ENCODE peak calls at places on chromosomes 12 and 14, in ten cellular contexts. One of them, this sample, is unnamed.

GRCh38 chr14:105102361-105102760 is 37.1 kb upstream of the GPR132 start:
- DNase-seq in iris pigment epithelial cell: no peak
- DNase-seq in activated naive CD4-positive, alpha-beta T cell treated with anti-CD3 and anti-CD28 coated beads for 36 hours: no peak
- DNase-seq in head of caudate nucleus: no peak
- DNase-seq in stimulated activated CD4-positive, alpha-beta T cell treated with anti-CD3 and anti-CD28 coated beads, Interleukin-4, amount 100 ng/mL, for 48 hours: no peak
- DNase-seq in astrocyte of the cerebellum: no peak
- DNase-seq in body of pancreas: no peak
- DNase-seq in EH: no peak
- DNase-seq in A549: no peak
- DNase-seq in GM03348: no peak
- DNase-seq in this sample: no peak

GRCh38 chr14:76228138-76228537 is 76.4 kb downstream of the GPATCH2L start:
- DNase-seq in iris pigment epithelial cell: no peak
- DNase-seq in activated naive CD4-positive, alpha-beta T cell treated with anti-CD3 and anti-CD28 coated beads for 36 hours: no peak
- DNase-seq in head of caudate nucleus: no peak
- DNase-seq in stimulated activated CD4-positive, alpha-beta T cell treated with anti-CD3 and anti-CD28 coated beads, Interleukin-4, amount 100 ng/mL, for 48 hours: no peak
- DNase-seq in astrocyte of the cerebellum: no peak
- DNase-seq in body of pancreas: no peak
- DNase-seq in EH: no peak
- DNase-seq in A549: no peak
- DNase-seq in GM03348: no peak
- DNase-seq in this sample: no peak

GRCh38 chr14:105470812-105471771 is 3.5 kb upstream of the CRIP2 start:
- DNase-seq in iris pigment epithelial cell: no peak
- DNase-seq in activated naive CD4-positive, alpha-beta T cell treated with anti-CD3 and anti-CD28 coated beads for 36 hours: no peak
- DNase-seq in head of caudate nucleus: peak
- DNase-seq in stimulated activated CD4-positive, alpha-beta T cell treated with anti-CD3 and anti-CD28 coated beads, Interleukin-4, amount 100 ng/mL, for 48 hours: no peak
- DNase-seq in astrocyte of the cerebellum: no peak
- DNase-seq in body of pancreas: no peak
- DNase-seq in EH: no peak
- DNase-seq in A549: no peak
- DNase-seq in GM03348: no peak
- DNase-seq in this sample: no peak

GRCh38 chr14:21029917-21030316 is at the start of gene TPPP2:
- DNase-seq in iris pigment epithelial cell: no peak
- DNase-seq in activated naive CD4-positive, alpha-beta T cell treated with anti-CD3 and anti-CD28 coated beads for 36 hours: no peak
- DNase-seq in head of caudate nucleus: no peak
- DNase-seq in stimulated activated CD4-positive, alpha-beta T cell treated with anti-CD3 and anti-CD28 coated beads, Interleukin-4, amount 100 ng/mL, for 48 hours: no peak
- DNase-seq in astrocyte of the cerebellum: no peak
- DNase-seq in body of pancreas: no peak
- DNase-seq in EH: no peak
- DNase-seq in A549: no peak
- DNase-seq in GM03348: no peak
- DNase-seq in this sample: no peak

GRCh38 chr12:123532021-123532420 is 1.5 kb downstream of the RILPL1 start:
- DNase-seq in iris pigment epithelial cell: peak
- DNase-seq in activated naive CD4-positive, alpha-beta T cell treated with anti-CD3 and anti-CD28 coated beads for 36 hours: peak
- DNase-seq in head of caudate nucleus: no peak
- DNase-seq in stimulated activated CD4-positive, alpha-beta T cell treated with anti-CD3 and anti-CD28 coated beads, Interleukin-4, amount 100 ng/mL, for 48 hours: no peak
- DNase-seq in astrocyte of the cerebellum: peak
- DNase-seq in body of pancreas: no peak
- DNase-seq in EH: peak
- DNase-seq in A549: no peak
- DNase-seq in GM03348: peak
- DNase-seq in this sample: no peak

GRCh38 chr12:55982319-55982936 is 8.6 kb downstream of the RAB5B start:
- DNase-seq in iris pigment epithelial cell: no peak
- DNase-seq in activated naive CD4-positive, alpha-beta T cell treated with anti-CD3 and anti-CD28 coated beads for 36 hours: no peak
- DNase-seq in head of caudate nucleus: no peak
- DNase-seq in stimulated activated CD4-positive, alpha-beta T cell treated with anti-CD3 and anti-CD28 coated beads, Interleukin-4, amount 100 ng/mL, for 48 hours: no peak
- DNase-seq in astrocyte of the cerebellum: no peak
- DNase-seq in body of pancreas: no peak
- DNase-seq in EH: no peak
- DNase-seq in A549: no peak
- DNase-seq in GM03348: no peak
- DNase-seq in this sample: no peak

GRCh38 chr12:4745249-4745648 is 25.0 kb downstream of the GALNT8 start:
- DNase-seq in iris pigment epithelial cell: no peak
- DNase-seq in activated naive CD4-positive, alpha-beta T cell treated with anti-CD3 and anti-CD28 coated beads for 36 hours: no peak
- DNase-seq in head of caudate nucleus: no peak
- DNase-seq in stimulated activated CD4-positive, alpha-beta T cell treated with anti-CD3 and anti-CD28 coated beads, Interleukin-4, amount 100 ng/mL, for 48 hours: no peak
- DNase-seq in astrocyte of the cerebellum: no peak
- DNase-seq in body of pancreas: no peak
- DNase-seq in EH: no peak
- DNase-seq in A549: no peak
- DNase-seq in GM03348: no peak
- DNase-seq in this sample: no peak

GRCh38 chr12:57772429-57773322 is at the start of gene EEF1AKMT3:
- DNase-seq in iris pigment epithelial cell: peak
- DNase-seq in activated naive CD4-positive, alpha-beta T cell treated with anti-CD3 and anti-CD28 coated beads for 36 hours: peak
- DNase-seq in head of caudate nucleus: peak
- DNase-seq in stimulated activated CD4-positive, alpha-beta T cell treated with anti-CD3 and anti-CD28 coated beads, Interleukin-4, amount 100 ng/mL, for 48 hours: no peak
- DNase-seq in astrocyte of the cerebellum: no peak
- DNase-seq in body of pancreas: peak
- DNase-seq in EH: peak
- DNase-seq in A549: peak
- DNase-seq in GM03348: peak
- DNase-seq in this sample: no peak

GRCh38 chr14:51724650-51725049 is 72.9 kb downstream of the FRMD6 start:
- DNase-seq in iris pigment epithelial cell: no peak
- DNase-seq in activated naive CD4-positive, alpha-beta T cell treated with anti-CD3 and anti-CD28 coated beads for 36 hours: no peak
- DNase-seq in head of caudate nucleus: no peak
- DNase-seq in stimulated activated CD4-positive, alpha-beta T cell treated with anti-CD3 and anti-CD28 coated beads, Interleukin-4, amount 100 ng/mL, for 48 hours: no peak
- DNase-seq in astrocyte of the cerebellum: no peak
- DNase-seq in body of pancreas: no peak
- DNase-seq in EH: peak
- DNase-seq in A549: no peak
- DNase-seq in GM03348: no peak
- DNase-seq in this sample: no peak

GRCh38 chr14:94412671-94413638 is 24.6 kb upstream of the SERPINA1 start:
- DNase-seq in iris pigment epithelial cell: no peak
- DNase-seq in activated naive CD4-positive, alpha-beta T cell treated with anti-CD3 and anti-CD28 coated beads for 36 hours: no peak
- DNase-seq in head of caudate nucleus: no peak
- DNase-seq in stimulated activated CD4-positive, alpha-beta T cell treated with anti-CD3 and anti-CD28 coated beads, Interleukin-4, amount 100 ng/mL, for 48 hours: no peak
- DNase-seq in astrocyte of the cerebellum: no peak
- DNase-seq in body of pancreas: no peak
- DNase-seq in EH: peak
- DNase-seq in A549: no peak
- DNase-seq in GM03348: no peak
- DNase-seq in this sample: no peak

GRCh38 chr14:104897286-104898194 is 27.1 kb upstream of the PLD4 start:
- DNase-seq in iris pigment epithelial cell: no peak
- DNase-seq in activated naive CD4-positive, alpha-beta T cell treated with anti-CD3 and anti-CD28 coated beads for 36 hours: no peak
- DNase-seq in head of caudate nucleus: no peak
- DNase-seq in stimulated activated CD4-positive, alpha-beta T cell treated with anti-CD3 and anti-CD28 coated beads, Interleukin-4, amount 100 ng/mL, for 48 hours: no peak
- DNase-seq in astrocyte of the cerebellum: no peak
- DNase-seq in body of pancreas: peak
- DNase-seq in EH: no peak
- DNase-seq in A549: no peak
- DNase-seq in GM03348: no peak
- DNase-seq in this sample: no peak

GRCh38 chr14:72517736-72518135 is 376.2 kb downstream of the DPF3 start:
- DNase-seq in iris pigment epithelial cell: no peak
- DNase-seq in activated naive CD4-positive, alpha-beta T cell treated with anti-CD3 and anti-CD28 coated beads for 36 hours: no peak
- DNase-seq in head of caudate nucleus: no peak
- DNase-seq in stimulated activated CD4-positive, alpha-beta T cell treated with anti-CD3 and anti-CD28 coated beads, Interleukin-4, amount 100 ng/mL, for 48 hours: no peak
- DNase-seq in astrocyte of the cerebellum: no peak
- DNase-seq in body of pancreas: no peak
- DNase-seq in EH: no peak
- DNase-seq in A549: no peak
- DNase-seq in GM03348: no peak
- DNase-seq in this sample: no peak

GRCh38 chr14:35331605-35332516 is 39.7 kb downstream of the PSMA6 start:
- DNase-seq in iris pigment epithelial cell: peak
- DNase-seq in activated naive CD4-positive, alpha-beta T cell treated with anti-CD3 and anti-CD28 coated beads for 36 hours: no peak
- DNase-seq in head of caudate nucleus: no peak
- DNase-seq in stimulated activated CD4-positive, alpha-beta T cell treated with anti-CD3 and anti-CD28 coated beads, Interleukin-4, amount 100 ng/mL, for 48 hours: no peak
- DNase-seq in astrocyte of the cerebellum: no peak
- DNase-seq in body of pancreas: peak
- DNase-seq in EH: peak
- DNase-seq in A549: no peak
- DNase-seq in GM03348: no peak
- DNase-seq in this sample: no peak

GRCh38 chr14:68546839-68547238 is 246.0 kb downstream of the ZFP36L1 start:
- DNase-seq in iris pigment epithelial cell: peak
- DNase-seq in activated naive CD4-positive, alpha-beta T cell treated with anti-CD3 and anti-CD28 coated beads for 36 hours: no peak
- DNase-seq in head of caudate nucleus: no peak
- DNase-seq in stimulated activated CD4-positive, alpha-beta T cell treated with anti-CD3 and anti-CD28 coated beads, Interleukin-4, amount 100 ng/mL, for 48 hours: no peak
- DNase-seq in astrocyte of the cerebellum: no peak
- DNase-seq in body of pancreas: no peak
- DNase-seq in EH: peak
- DNase-seq in A549: no peak
- DNase-seq in GM03348: peak
- DNase-seq in this sample: no peak

GRCh38 chr12:84805474-84805858 is 107.1 kb downstream of the SLC6A15 start:
- DNase-seq in iris pigment epithelial cell: no peak
- DNase-seq in activated naive CD4-positive, alpha-beta T cell treated with anti-CD3 and anti-CD28 coated beads for 36 hours: no peak
- DNase-seq in head of caudate nucleus: no peak
- DNase-seq in stimulated activated CD4-positive, alpha-beta T cell treated with anti-CD3 and anti-CD28 coated beads, Interleukin-4, amount 100 ng/mL, for 48 hours: no peak
- DNase-seq in astrocyte of the cerebellum: no peak
- DNase-seq in body of pancreas: no peak
- DNase-seq in EH: no peak
- DNase-seq in A549: no peak
- DNase-seq in GM03348: no peak
- DNase-seq in this sample: no peak

GRCh38 chr14:22691171-22691570 is 47.0 kb upstream of the OR6J1 start:
- DNase-seq in iris pigment epithelial cell: peak
- DNase-seq in activated naive CD4-positive, alpha-beta T cell treated with anti-CD3 and anti-CD28 coated beads for 36 hours: no peak
- DNase-seq in head of caudate nucleus: no peak
- DNase-seq in stimulated activated CD4-positive, alpha-beta T cell treated with anti-CD3 and anti-CD28 coated beads, Interleukin-4, amount 100 ng/mL, for 48 hours: no peak
- DNase-seq in astrocyte of the cerebellum: peak
- DNase-seq in body of pancreas: no peak
- DNase-seq in EH: peak
- DNase-seq in A549: no peak
- DNase-seq in GM03348: peak
- DNase-seq in this sample: no peak

This sample was measured in HFF-Myc.